ENCODE peak calls at places on chromosome 15, in five cellular contexts. Q, K, U, J and N are unnamed samples.

GRCh38 chr15:99451484-99451883 is 114.3 kb upstream of the MEF2A start:
- DNase-seq in Q (no peak), K (no peak), U (no peak), J (no peak), N (no peak)

GRCh38 chr15:76340802-76341365 is 4.3 kb downstream of the ISL2 start:
- DNase-seq in Q (no peak), K (peak), U (no peak), J (no peak), N (no peak)

GRCh38 chr15:76386178-76386577 is 49.6 kb downstream of the ISL2 start:
- DNase-seq in Q (no peak), K (no peak), U (no peak), J (no peak), N (peak)

GRCh38 chr15:64770626-64771025 is 4.8 kb downstream of the RBPMS2 start:
- DNase-seq in Q (no peak), K (no peak), U (no peak), J (no peak), N (no peak)

GRCh38 chr15:53811530-53811929 is 52.1 kb upstream of the WDR72 start:
- DNase-seq in Q (no peak), K (peak), U (no peak), J (peak), N (peak)

GRCh38 chr15:47803767-47804166 is 86.5 kb downstream of the SEMA6D start:
- DNase-seq in Q (no peak), K (no peak), U (no peak), J (peak), N (no peak)

GRCh38 chr15:72203507-72203837 is 5.9 kb upstream of the GRAMD2A start:
- DNase-seq in Q (no peak), K (no peak), U (peak), J (peak), N (no peak)

GRCh38 chr15:36742696-36743095 is 163.3 kb downstream of the CDIN1 start:
- DNase-seq in Q (no peak), K (no peak), U (no peak), J (no peak), N (peak)

GRCh38 chr15:38670142-38671002 is 105.8 kb upstream of the RASGRP1 start:
- DNase-seq in Q (no peak), K (no peak), U (no peak), J (no peak), N (no peak)

GRCh38 chr15:101773496-101774100 is 29.7 kb upstream of the OR4F6 start:
- DNase-seq in Q (no peak), K (peak), U (no peak), J (no peak), N (peak)

GRCh38 chr15:88647362-88648105 is 8.7 kb downstream of the ISG20 start:
- DNase-seq in Q (no peak), K (no peak), U (no peak), J (no peak), N (peak)

GRCh38 chr15:69098688-69099087 is 61.7 kb upstream of the GLCE start:
- DNase-seq in Q (no peak), K (peak), U (no peak), J (no peak), N (no peak)

GRCh38 chr15:100002091-100002620 is 268.9 kb upstream of the LYSMD4 start:
- DNase-seq in Q (no peak), K (peak), U (no peak), J (no peak), N (no peak)

GRCh38 chr15:40879609-40880008 is 5.6 kb upstream of the RHOV start:
- DNase-seq in Q (no peak), K (no peak), U (no peak), J (no peak), N (no peak)

GRCh38 chr15:37223089-37223488 is 122.7 kb upstream of the MEIS2 start:
- DNase-seq in Q (no peak), K (no peak), U (no peak), J (no peak), N (no peak)

GRCh38 chr15:33314115-33314514 is 3.3 kb downstream of the RYR3 start:
- DNase-seq in Q (no peak), K (no peak), U (no peak), J (no peak), N (no peak)

GRCh38 chr15:98513428-98513991 is 134.8 kb upstream of the IGF1R start:
- DNase-seq in Q (no peak), K (no peak), U (no peak), J (no peak), N (no peak)

GRCh38 chr15:74786659-74787165 is 4.8 kb downstream of the CSK start:
- DNase-seq in Q (no peak), K (no peak), U (no peak), J (no peak), N (no peak)

GRCh38 chr15:69410290-69410874 is 3.8 kb upstream of the KIF23 start:
- DNase-seq in Q (no peak), K (peak), U (no peak), J (no peak), N (peak)

GRCh38 chr15:69451951-69452701 is 492 bp upstream of the RPLP1 start:
- DNase-seq in Q (no peak), K (peak), U (peak), J (peak), N (no peak)

GRCh38 chr15:93033434-93034045 is 55.5 kb downstream of the RGMA start:
- DNase-seq in Q (no peak), K (no peak), U (no peak), J (no peak), N (no peak)

GRCh38 chr15:45543051-45543450 is 20.5 kb upstream of the SLC30A4 start:
- DNase-seq in Q (no peak), K (no peak), U (no peak), J (no peak), N (no peak)

GRCh38 chr15:38373016-38373415 is 80.9 kb upstream of the FAM98B start:
- DNase-seq in Q (no peak), K (no peak), U (no peak), J (no peak), N (peak)

GRCh38 chr15:60827492-60827891 is 348.6 kb upstream of the ICE2 start:
- DNase-seq in Q (no peak), K (no peak), U (no peak), J (no peak), N (no peak)

GRCh38 chr15:40415226-40415625 is 9.6 kb downstream of the IVD start:
- DNase-seq in Q (no peak), K (no peak), U (no peak), J (no peak), N (no peak)

GRCh38 chr15:27592036-27592725 is 506.9 kb downstream of the OCA2 start:
- DNase-seq in Q (no peak), K (peak), U (peak), J (peak), N (no peak)

GRCh38 chr15:88776646-88777045 is 26.6 kb upstream of the ACAN start:
- DNase-seq in Q (no peak), K (no peak), U (no peak), J (no peak), N (no peak)

GRCh38 chr15:49199666-49200065 is 29.6 kb downstream of the GALK2 start:
- DNase-seq in Q (no peak), K (no peak), U (no peak), J (peak), N (no peak)

GRCh38 chr15:58457466-58457965 is 25.7 kb downstream of the LIPC start:
- DNase-seq in Q (no peak), K (no peak), U (peak), J (peak), N (peak)

GRCh38 chr15:58458076-58458475 is 26.3 kb downstream of the LIPC start:
- DNase-seq in Q (no peak), K (no peak), U (no peak), J (no peak), N (no peak)

GRCh38 chr15:58453931-58454793 is 22.4 kb downstream of the LIPC start:
- DNase-seq in Q (no peak), K (no peak), U (no peak), J (no peak), N (no peak)

GRCh38 chr15:58452775-58453174 is 21.0 kb downstream of the LIPC start:
- DNase-seq in Q (no peak), K (no peak), U (no peak), J (no peak), N (no peak)

GRCh38 chr15:58454950-58455401 is 23.2 kb downstream of the LIPC start:
- DNase-seq in Q (no peak), K (no peak), U (no peak), J (no peak), N (no peak)
- H3K4me2 ChIP-seq in Q (no peak), K (no peak), U (no peak), J (no peak), N (no peak)

GRCh38 chr15:71151061-71151460 is 35.8 kb downstream of the THSD4 start:
- DNase-seq in Q (no peak), K (no peak), U (peak), J (no peak), N (no peak)

GRCh38 chr15:71153823-71154524 is 38.7 kb downstream of the THSD4 start:
- DNase-seq in Q (no peak), K (peak), U (no peak), J (no peak), N (peak)

GRCh38 chr15:71152542-71152941 is 37.3 kb downstream of the THSD4 start:
- DNase-seq in Q (no peak), K (no peak), U (no peak), J (no peak), N (no peak)

GRCh38 chr15:71155534-71155933 is 40.3 kb downstream of the THSD4 start:
- DNase-seq in Q (no peak), K (no peak), U (no peak), J (no peak), N (no peak)

DNA sequence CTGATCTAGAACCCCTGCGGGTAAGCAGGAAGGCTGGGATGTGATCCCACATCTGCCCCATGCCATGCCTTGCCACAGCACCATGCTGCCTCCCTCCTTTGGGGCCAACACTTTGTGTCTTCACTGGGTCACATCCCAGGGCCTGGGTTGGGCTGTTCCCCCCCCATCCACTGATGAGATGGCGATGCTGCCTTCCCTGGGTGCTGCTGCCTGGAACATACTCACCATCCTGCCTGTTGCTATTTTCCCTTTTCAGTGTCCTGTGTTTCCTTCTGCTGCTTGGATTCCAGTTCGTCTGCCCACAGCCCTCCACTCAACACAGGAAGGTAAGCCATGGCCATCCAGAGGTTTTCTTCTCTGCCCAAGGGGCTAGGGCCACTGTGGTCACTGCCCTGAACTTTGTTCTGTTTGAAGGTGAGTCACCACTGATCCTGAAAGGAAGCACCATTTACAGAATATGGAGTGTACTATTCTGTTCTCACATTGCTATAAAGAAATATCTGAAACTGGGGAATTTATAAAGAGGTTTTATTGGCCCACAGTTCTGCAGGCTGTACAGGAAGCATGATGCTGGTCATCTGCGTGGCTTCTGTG is 39.4 kb downstream of the THSD4 start:
- DNase-seq in Q (no peak), K (no peak), U (no peak), J (no peak), N (no peak)
- H3K9ac ChIP-seq in Q (no peak), K (no peak), U (no peak), J (no peak), N (no peak)

DNA sequence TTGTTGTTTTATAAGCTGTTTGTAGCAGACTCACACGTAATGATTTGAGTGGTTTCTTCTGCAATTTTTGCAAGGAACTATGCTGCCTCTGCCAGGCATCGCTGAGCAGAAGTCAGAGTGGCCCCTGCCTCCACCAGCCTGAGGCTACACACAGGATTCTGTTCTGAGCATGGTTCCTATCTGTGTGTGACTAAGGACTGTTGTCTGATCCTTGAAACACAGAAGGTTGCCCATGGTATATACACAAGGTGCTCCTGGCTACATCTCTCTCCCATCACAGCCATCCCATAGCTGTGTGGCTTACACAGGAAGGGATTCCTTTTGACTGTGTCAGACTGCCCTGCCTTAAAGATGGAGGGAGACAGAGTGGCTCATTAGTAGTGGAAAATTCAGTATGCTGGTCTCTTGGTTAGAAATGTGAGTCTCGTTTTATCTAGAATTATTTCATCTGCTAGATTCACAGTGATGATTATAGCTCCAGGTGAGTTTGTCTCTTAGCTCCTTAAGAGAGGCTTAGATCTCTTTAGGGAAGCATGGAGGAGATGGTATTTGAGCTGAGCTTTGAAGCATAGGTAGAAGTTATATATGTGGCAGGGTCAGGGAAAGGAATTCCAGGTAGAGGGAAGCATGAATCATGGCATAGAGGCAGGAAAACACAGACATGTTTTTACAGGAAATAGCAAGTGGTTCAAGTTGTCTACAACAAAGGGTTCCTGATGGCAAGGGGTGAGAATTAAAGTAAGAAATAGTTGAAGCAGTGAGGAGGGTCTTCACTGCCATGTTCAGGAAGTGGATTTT is 37.5 kb downstream of the SNAPC5 start:
- DNase-seq in Q (no peak), K (no peak), U (peak), J (no peak), N (peak)
- H2AFZ ChIP-seq in Q (no peak), K (no peak), U (no peak), J (no peak), N (no peak)

GRCh38 chr15:67745059-67745993 is 80.0 kb upstream of the SKOR1 start:
- DNase-seq in Q (no peak), K (no peak), U (no peak), J (peak), N (no peak)
- H3K4me2 ChIP-seq in Q (no peak), K (no peak), U (no peak), J (no peak), N (no peak)

GRCh38 chr15:90877996-90878395 is 6.3 kb upstream of the FES start:
- DNase-seq in Q (no peak), K (no peak), U (no peak), J (no peak), N (no peak)
- H3K9ac ChIP-seq in Q (peak), K (no peak), U (no peak), J (no peak), N (no peak)